ENCODE peak calls at places on chromosomes 7 and 10, in eight cellular contexts. V, X, N, H, W, M, Z and T are unnamed samples.

GRCh38 chr10:14322531-14322930 is 8.2 kb downstream of the FRMD4A start:
- DNase-seq in V (no peak), X (no peak), N (no peak), H (no peak), W (no peak), M (no peak), Z (no peak), T (no peak)

GRCh38 chr7:47991741-47992311 is 12.4 kb upstream of the HUS1 start:
- DNase-seq in V (no peak), X (peak; percentile 88), N (peak; percentile 77), H (peak; percentile 83), W (peak; percentile 87), M (peak; percentile 91), Z (peak; percentile 70), T (peak; percentile 57)

GRCh38 chr7:100137851-100138760 is 10.6 kb upstream of the LAMTOR4 start:
- DNase-seq in V (no peak), X (no peak), N (no peak), H (no peak), W (no peak), M (no peak), Z (no peak), T (no peak)

GRCh38 chr7:130356760-130357611 is 12.4 kb downstream of the CPA5 start:
- DNase-seq in V (peak; percentile 79), X (peak; percentile 52), N (no peak), H (no peak), W (peak; percentile 73), M (peak; percentile 98), Z (peak; percentile 71), T (no peak)

GRCh38 chr7:115499966-115500365 is 530.6 kb downstream of the TFEC start:
- DNase-seq in V (no peak), X (no peak), N (no peak), H (no peak), W (no peak), M (no peak), Z (no peak), T (no peak)

GRCh38 chr7:102810916-102811315 is 62.1 kb downstream of the FAM185A start:
- DNase-seq in V (no peak), X (no peak), N (no peak), H (no peak), W (no peak), M (no peak), Z (no peak), T (no peak)

GRCh38 chr10:88169037-88169319 is 305.6 kb downstream of the PTEN start:
- DNase-seq in V (no peak), X (no peak), N (no peak), H (no peak), W (no peak), M (no peak), Z (no peak), T (no peak)

GRCh38 chr7:129644634-129645230 is 33.2 kb downstream of the NRF1 start:
- DNase-seq in V (peak; percentile 20), X (peak; percentile 60), N (peak; percentile 4), H (no peak), W (peak; percentile 53), M (peak; percentile 57), Z (no peak), T (no peak)

GRCh38 chr10:75451927-75452326 is 20.5 kb downstream of the LRMDA start:
- DNase-seq in V (no peak), X (no peak), N (no peak), H (peak; percentile 8), W (no peak), M (no peak), Z (no peak), T (no peak)

GRCh38 chr10:36450385-36450784 is 675.0 kb upstream of the ANKRD30A start:
- DNase-seq in V (peak; percentile 32), X (peak; percentile 8), N (no peak), H (no peak), W (peak; percentile 5), M (no peak), Z (peak; percentile 3), T (no peak)

GRCh38 chr7:32108651-32109050 is 38.4 kb upstream of the PDE1C start:
- DNase-seq in V (no peak), X (no peak), N (no peak), H (no peak), W (no peak), M (peak; percentile 65), Z (no peak), T (no peak)